ENCODE peak calls at places on chromosomes 7 and 10, in four cellular contexts. P is HepG2, J is H1, U is GM12878. Q is an unnamed sample.

GRCh38 chr10:47415520-47416304 is 31.6 kb upstream of the ZNF488 start:
- DNase-seq in P (no peak), J (no peak), U (no peak), Q (no peak)

GRCh38 chr7:22702516-22702915 is 24.5 kb upstream of the IL6 start:
- DNase-seq in P (no peak), J (no peak), U (no peak), Q (no peak)

GRCh38 chr7:42843209-42843800 is 68.6 kb downstream of the C7orf25 start:
- DNase-seq in P (peak), J (no peak), U (no peak), Q (peak)

GRCh38 chr10:76052798-76053473 is 621.5 kb downstream of the LRMDA start:
- DNase-seq in P (no peak), J (no peak), U (no peak), Q (peak)

GRCh38 chr10:15254808-15255655 is 86.5 kb upstream of the NMT2 start:
- DNase-seq in P (no peak), J (no peak), U (no peak), Q (no peak)

GRCh38 chr7:156614434-156615264 is 25.9 kb upstream of the RNF32 start:
- DNase-seq in P (peak), J (no peak), U (no peak), Q (no peak)

GRCh38 chr7:135950429-135950828 is 26.7 kb downstream of the MTPN start:
- DNase-seq in P (no peak), J (no peak), U (no peak), Q (no peak)

GRCh38 chr7:82760831-82761230 is 317.3 kb upstream of the CACNA2D1 start:
- DNase-seq in P (no peak), J (no peak), U (no peak), Q (no peak)

GRCh38 chr10:68562666-68563522 is 2.8 kb downstream of the TET1 start:
- DNase-seq in P (no peak), J (no peak), U (no peak), Q (peak)

GRCh38 chr7:38182450-38182849 is 4.4 kb downstream of the STARD3NL start:
- DNase-seq in P (no peak), J (no peak), U (no peak), Q (no peak)

GRCh38 chr7:42227931-42228591 is 8.9 kb downstream of the GLI3 start:
- DNase-seq in P (no peak), J (peak), U (no peak), Q (no peak)

GRCh38 chr7:6432786-6433185 is 15.0 kb downstream of the DAGLB start:
- DNase-seq in P (no peak), J (no peak), U (no peak), Q (no peak)

GRCh38 chr10:22673785-22674184 is 40.6 kb downstream of the PIP4K2A start:
- DNase-seq in P (no peak), J (no peak), U (no peak), Q (no peak)

GRCh38 chr10:123790132-123790885 is 101.3 kb downstream of the CPXM2 start:
- DNase-seq in P (no peak), J (peak), U (no peak), Q (no peak)

GRCh38 chr10:78892383-78893191 is 176.2 kb upstream of the ZMIZ1 start:
- DNase-seq in P (no peak), J (peak), U (no peak), Q (no peak)

GRCh38 chr7:825386-825785 is 6.9 kb upstream of the SUN1 start:
- DNase-seq in P (no peak), J (no peak), U (no peak), Q (no peak)

GRCh38 chr7:139035588-139036353 is at the start of gene ZC3HAV1L:
- DNase-seq in P (peak), J (peak), U (no peak), Q (peak)

GRCh38 chr10:31660301-31660700 is 268.3 kb downstream of the ARHGAP12 start:
- DNase-seq in P (no peak), J (no peak), U (no peak), Q (no peak)

GRCh38 chr10:61896854-61897661 is 4.4 kb upstream of the ARID5B start:
- DNase-seq in P (peak), J (peak), U (peak), Q (peak)

GRCh38 chr10:101121661-101122045 is 9.4 kb upstream of the TLX1 start:
- DNase-seq in P (no peak), J (no peak), U (no peak), Q (no peak)

GRCh38 chr10:128073880-128074279 is 52.3 kb downstream of the MKI67 start:
- DNase-seq in P (no peak), J (no peak), U (no peak), Q (no peak)

GRCh38 chr10:124320778-124321432 is 97.8 kb downstream of the OAT start:
- DNase-seq in P (no peak), J (no peak), U (no peak), Q (no peak)

GRCh38 chr7:146654048-146654447 is 537.4 kb downstream of the CNTNAP2 start:
- DNase-seq in P (no peak), J (no peak), U (no peak), Q (peak)
- TF ChIP-seq SP1 in P (no peak), J (no peak), U (no peak), Q (no peak)

DNA sequence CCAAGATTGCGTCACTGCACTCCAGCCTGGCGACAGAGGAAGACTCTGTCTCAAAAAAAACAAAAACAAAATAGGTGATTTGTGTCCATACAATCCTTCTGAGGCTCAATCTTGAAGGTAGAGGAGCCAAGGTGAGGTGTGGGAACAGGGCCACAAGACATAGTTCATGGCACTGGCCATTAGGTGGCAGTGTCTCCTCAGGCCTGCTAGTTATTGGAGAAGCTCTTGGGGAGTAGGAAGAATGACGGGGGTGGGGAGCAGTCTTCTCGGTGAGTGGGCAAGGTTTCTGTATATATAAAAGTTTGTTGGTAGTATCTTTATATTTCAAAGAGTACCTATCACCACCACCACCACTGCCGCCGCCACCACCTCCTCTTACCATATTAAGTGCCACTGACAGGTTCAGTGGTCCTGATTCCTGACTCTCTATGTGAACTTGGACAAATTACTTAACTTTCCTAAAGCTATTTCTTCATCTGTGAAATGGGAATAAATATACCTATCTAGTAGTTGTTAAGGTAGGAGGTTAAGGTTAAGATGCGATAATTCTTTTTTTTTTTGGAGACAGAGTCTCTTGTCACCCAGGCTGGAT is 24.0 kb downstream of the CCSER2 start:
- DNase-seq in P (peak), J (peak), U (no peak), Q (peak)
- TF ChIP-seq SUZ12 in P (no peak), J (no peak), U (no peak), Q (no peak)

DNA sequence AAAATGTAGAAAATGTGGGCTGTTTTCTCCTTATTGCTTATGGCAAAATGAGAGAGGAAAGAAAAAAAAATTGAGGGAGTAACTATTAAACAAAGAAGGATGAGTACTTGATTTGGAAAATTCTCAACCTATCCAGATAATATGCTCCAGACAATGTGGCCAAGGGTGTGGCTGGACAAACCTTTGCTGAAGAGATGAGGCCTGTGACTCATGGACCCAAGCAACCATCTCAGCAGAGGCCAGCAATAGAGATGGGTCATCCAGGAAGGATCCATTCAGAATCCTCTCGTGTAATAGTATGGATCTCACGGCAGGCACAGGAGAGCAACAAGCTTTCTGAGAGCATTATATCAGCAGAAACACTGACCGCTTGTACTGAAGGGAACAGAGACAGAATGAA is 120.3 kb upstream of the CELF2 start:
- DNase-seq in P (no peak), J (no peak), U (no peak), Q (no peak)
- TF ChIP-seq SP1 in P (no peak), J (no peak), U (no peak), Q (no peak)

DNA sequence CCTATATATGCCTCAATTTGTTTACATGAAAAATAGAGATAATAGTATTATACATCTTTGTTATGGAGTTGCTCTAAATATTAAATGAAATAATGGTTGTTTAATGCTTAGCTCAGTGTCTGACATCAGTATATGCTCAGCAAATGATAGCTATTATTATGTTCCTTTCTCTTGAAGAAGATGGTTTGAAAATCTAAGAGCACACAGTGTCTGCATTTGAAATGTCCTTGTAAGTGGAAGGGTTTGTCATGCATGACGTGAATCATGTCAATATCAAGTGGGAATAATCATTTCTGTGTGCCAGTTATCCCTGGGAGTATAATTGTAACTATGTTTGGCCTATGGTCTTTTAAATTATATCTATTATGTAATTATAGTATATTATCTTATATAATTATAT is 377.5 kb upstream of the SORCS1 start:
- DNase-seq in P (no peak), J (no peak), U (no peak), Q (no peak)
- TF ChIP-seq SUZ12 in P (no peak), J (no peak), U (no peak), Q (no peak)

GRCh38 chr10:51369903-51370302 is 295.6 kb downstream of the PRKG1 start:
- DNase-seq in P (no peak), J (no peak), U (no peak), Q (no peak)
- TF ChIP-seq SP1 in P (no peak), J (no peak), U (no peak), Q (no peak)

GRCh38 chr7:140397784-140398750 is at the start of gene SLC37A3:
- DNase-seq in P (peak), J (peak), U (peak), Q (peak)
- TF ChIP-seq SUZ12 in P (peak), J (no peak), U (no peak), Q (no peak)

GRCh38 chr7:51731086-51731485 is 414.5 kb upstream of the COBL start:
- DNase-seq in P (no peak), J (peak), U (no peak), Q (no peak)

GRCh38 chr7:51732066-51732465 is 415.5 kb upstream of the COBL start:
- DNase-seq in P (no peak), J (no peak), U (no peak), Q (no peak)

GRCh38 chr7:51727441-51727840 is 410.8 kb upstream of the COBL start:
- DNase-seq in P (no peak), J (no peak), U (no peak), Q (no peak)

GRCh38 chr7:51732951-51733350 is 416.3 kb upstream of the COBL start:
- DNase-seq in P (no peak), J (no peak), U (no peak), Q (no peak)
- TF ChIP-seq SP1 in P (no peak), J (no peak), U (no peak), Q (no peak)

GRCh38 chr7:40009301-40009700 is 59.2 kb downstream of the CDK13 start:
- DNase-seq in P (no peak), J (no peak), U (no peak), Q (no peak)

GRCh38 chr7:40019558-40019957 is 69.5 kb downstream of the CDK13 start:
- DNase-seq in P (peak), J (no peak), U (no peak), Q (no peak)

GRCh38 chr7:40015790-40016296 is 65.8 kb downstream of the CDK13 start:
- DNase-seq in P (peak), J (no peak), U (peak), Q (no peak)

DNA sequence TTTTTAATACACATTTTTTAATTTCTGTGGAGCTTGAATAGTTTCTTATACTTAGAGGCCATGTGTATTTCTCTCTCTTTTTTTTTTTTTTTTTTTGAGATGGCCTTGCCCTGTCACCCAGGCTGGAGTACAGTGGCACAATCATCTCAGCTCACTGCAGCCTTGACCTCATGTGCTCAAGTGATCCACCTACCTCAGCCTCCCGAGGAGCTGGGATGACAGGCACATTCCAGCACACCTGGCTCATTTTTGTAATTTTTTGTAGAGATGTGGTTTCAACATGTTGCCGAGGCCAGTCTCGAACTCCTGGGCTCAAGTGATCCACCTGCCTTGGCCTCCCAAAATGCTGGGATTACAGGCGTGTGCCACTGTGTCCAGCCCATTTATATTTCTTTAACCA is 64.3 kb downstream of the CDK13 start:
- DNase-seq in P (no peak), J (no peak), U (no peak), Q (no peak)
- TF ChIP-seq SUZ12 in P (no peak), J (no peak), U (no peak), Q (no peak)

GRCh38 chr10:110841767-110842267 is 29.9 kb upstream of the PDCD4 start:
- DNase-seq in P (no peak), J (no peak), U (peak), Q (no peak)
- TF ChIP-seq SP1 in P (no peak), J (no peak), U (peak), Q (no peak)

DNA sequence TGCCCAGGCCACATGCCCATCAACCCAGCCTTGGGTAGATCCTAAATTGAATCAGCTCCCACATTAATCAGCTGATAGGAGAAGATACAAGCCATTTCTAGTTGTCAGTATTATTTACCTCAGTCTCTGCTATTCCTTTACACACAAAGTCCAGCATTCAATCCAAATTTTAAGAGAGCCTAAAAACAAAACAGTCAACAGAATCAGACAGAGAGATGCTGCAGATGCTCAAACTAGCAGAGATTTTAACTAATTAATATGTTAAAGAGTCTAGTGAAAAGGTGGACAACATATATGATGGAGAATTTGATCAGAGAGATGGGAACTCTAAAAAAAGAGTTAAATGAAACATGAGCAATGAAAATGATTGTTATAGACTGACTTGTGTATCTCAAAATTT is 14.4 kb upstream of the IL15RA start:
- DNase-seq in P (no peak), J (no peak), U (no peak), Q (no peak)
- TF ChIP-seq SUZ12 in P (no peak), J (no peak), U (no peak), Q (no peak)